ENCODE peak calls at places on chromosome 1, in nine cellular contexts. K is stimulated activated CD4-positive, alpha-beta T cell treated with anti-CD3 and anti-CD28 coated beads, TNF-alpha, amount 100 ng/mL, for 1 hour; F is foreskin melanocyte; E is NCI-H82; Q is endodermal cell; M is activated naive CD4-positive, alpha-beta T cell treated with anti-CD3 and anti-CD28 coated beads, Interleukin-2, amount 10 ng/mL, durations not matched to agents 7 days and 5 days; D is Daoy; U is skeletal muscle cell; P is activated CD4-positive, alpha-beta T cell treated with anti-CD3 and anti-CD28 coated beads, Interleukin-2, amount 10 ng/mL, durations not matched to agents 7 days and 5 days. A is an unnamed sample.

GRCh38 chr1:98420376-98421097 is 241.0 kb upstream of the SNX7 start:
- DNase-seq in K (no peak), F (no peak), E (no peak), Q (no peak), M (no peak), D (no peak), U (no peak), P (no peak), A (no peak)

GRCh38 chr1:205764578-205764977 is 10.7 kb downstream of the RAB29 start:
- DNase-seq in K (no peak), F (no peak), E (no peak), Q (no peak), M (no peak), D (no peak), U (no peak), P (no peak), A (no peak)

GRCh38 chr1:31714442-31715096 is 10.8 kb upstream of the COL16A1 start:
- DNase-seq in K (peak), F (peak), E (peak), Q (peak), M (peak), D (peak), U (no peak), P (peak), A (no peak)

GRCh38 chr1:14113841-14114567 is 414.0 kb downstream of the PRDM2 start:
- DNase-seq in K (no peak), F (no peak), E (peak), Q (peak), M (peak), D (peak), U (peak), P (no peak), A (peak)

GRCh38 chr1:113479713-113480676 is 89.7 kb downstream of the MAGI3 start:
- DNase-seq in K (no peak), F (no peak), E (no peak), Q (no peak), M (no peak), D (no peak), U (no peak), P (no peak), A (no peak)

GRCh38 chr1:223401873-223402789 is 8.9 kb downstream of the CCDC185 start:
- DNase-seq in K (no peak), F (peak), E (peak), Q (no peak), M (no peak), D (peak), U (peak), P (no peak), A (peak)

GRCh38 chr1:96979287-96979686 is 257.7 kb downstream of the PTBP2 start:
- DNase-seq in K (no peak), F (no peak), E (peak), Q (no peak), M (no peak), D (peak), U (no peak), P (no peak), A (no peak)

GRCh38 chr1:174021611-174022079 is 512 bp downstream of the RC3H1 start:
- DNase-seq in K (peak), F (peak), E (peak), Q (peak), M (peak), D (peak), U (no peak), P (peak), A (peak)

GRCh38 chr1:218556016-218556415 is 210.9 kb downstream of the TGFB2 start:
- DNase-seq in K (no peak), F (no peak), E (no peak), Q (no peak), M (no peak), D (no peak), U (no peak), P (no peak), A (no peak)

GRCh38 chr1:20721117-20722061 is 3.6 kb upstream of the KIF17 start:
- DNase-seq in K (no peak), F (no peak), E (no peak), Q (peak), M (peak), D (no peak), U (no peak), P (no peak), A (no peak)

GRCh38 chr1:77400781-77401180 is 119.0 kb downstream of the AK5 start:
- DNase-seq in K (no peak), F (no peak), E (no peak), Q (no peak), M (no peak), D (no peak), U (no peak), P (no peak), A (no peak)

GRCh38 chr1:207286747-207287528 is 34.5 kb upstream of the CD55 start:
- DNase-seq in K (no peak), F (no peak), E (no peak), Q (no peak), M (no peak), D (no peak), U (no peak), P (no peak), A (no peak)

GRCh38 chr1:8082945-8083344 is 56.8 kb upstream of the ERRFI1 start:
- DNase-seq in K (no peak), F (no peak), E (no peak), Q (no peak), M (no peak), D (peak), U (peak), P (no peak), A (peak)

GRCh38 chr1:156691665-156692408 is 13.5 kb downstream of the CRABP2 start:
- DNase-seq in K (no peak), F (no peak), E (peak), Q (peak), M (no peak), D (peak), U (no peak), P (no peak), A (no peak)

GRCh38 chr1:155019377-155020245 is 14.0 kb downstream of the DCST2 start:
- DNase-seq in K (no peak), F (no peak), E (no peak), Q (no peak), M (no peak), D (no peak), U (no peak), P (no peak), A (no peak)

GRCh38 chr1:87399264-87399663 is 70.6 kb downstream of the LMO4 start:
- DNase-seq in K (no peak), F (no peak), E (no peak), Q (no peak), M (no peak), D (peak), U (no peak), P (no peak), A (no peak)

GRCh38 chr1:226654046-226654445 is 85.0 kb downstream of the ITPKB start:
- DNase-seq in K (no peak), F (no peak), E (no peak), Q (peak), M (no peak), D (peak), U (no peak), P (no peak), A (no peak)

GRCh38 chr1:229661022-229661877 is 35.2 kb downstream of the URB2 start:
- DNase-seq in K (peak), F (no peak), E (peak), Q (peak), M (peak), D (peak), U (no peak), P (peak), A (peak)

GRCh38 chr1:210293191-210293607 is 35.5 kb upstream of the HHAT start:
- DNase-seq in K (no peak), F (no peak), E (no peak), Q (no peak), M (no peak), D (peak), U (no peak), P (no peak), A (peak)

GRCh38 chr1:227072991-227073390 is 132.9 kb downstream of the COQ8A start:
- DNase-seq in K (no peak), F (peak), E (no peak), Q (no peak), M (no peak), D (peak), U (no peak), P (no peak), A (no peak)

GRCh38 chr1:67336783-67337182 is 29.1 kb downstream of the IL12RB2 start:
- DNase-seq in K (no peak), F (no peak), E (no peak), Q (no peak), M (peak), D (peak), U (no peak), P (peak), A (no peak)

GRCh38 chr1:7258622-7259135 is 473.4 kb downstream of the CAMTA1 start:
- DNase-seq in K (no peak), F (no peak), E (no peak), Q (no peak), M (no peak), D (no peak), U (no peak), P (no peak), A (no peak)

GRCh38 chr1:204731509-204731908 is 46.0 kb upstream of the LRRN2 start:
- DNase-seq in K (no peak), F (no peak), E (peak), Q (no peak), M (no peak), D (no peak), U (no peak), P (no peak), A (no peak)

GRCh38 chr1:109984190-109984455 is 442 bp upstream of the AHCYL1 start:
- DNase-seq in K (peak), F (peak), E (no peak), Q (no peak), M (no peak), D (peak), U (peak), P (no peak), A (no peak)

GRCh38 chr1:51671527-51672325 is 54.8 kb downstream of the OSBPL9 start:
- DNase-seq in K (no peak), F (peak), E (no peak), Q (no peak), M (no peak), D (peak), U (peak), P (no peak), A (no peak)

GRCh38 chr1:184017226-184017787 is 20.2 kb downstream of the COLGALT2 start:
- DNase-seq in K (no peak), F (no peak), E (no peak), Q (no peak), M (no peak), D (no peak), U (no peak), P (no peak), A (no peak)

GRCh38 chr1:5576111-5577065 is 415.8 kb downstream of the NPHP4 start:
- DNase-seq in K (no peak), F (no peak), E (no peak), Q (peak), M (no peak), D (no peak), U (no peak), P (no peak), A (no peak)

GRCh38 chr1:209486861-209487260 is 96.7 kb upstream of the CAMK1G start:
- DNase-seq in K (no peak), F (no peak), E (no peak), Q (no peak), M (no peak), D (peak), U (peak), P (no peak), A (peak)

GRCh38 chr1:192993426-192994085 is 65.6 kb downstream of the UCHL5 start:
- DNase-seq in K (no peak), F (no peak), E (no peak), Q (no peak), M (no peak), D (no peak), U (no peak), P (no peak), A (no peak)

GRCh38 chr1:2088434-2088833 is 38.2 kb downstream of the PRKCZ start:
- DNase-seq in K (no peak), F (no peak), E (no peak), Q (no peak), M (no peak), D (peak), U (peak), P (no peak), A (peak)

A was measured in GM04504.